ENCODE peak calls at places on chromosomes 4 and X, in four cellular contexts. T is mesenchymal stem cell, H is AG04450, A is midbrain. I is an unnamed sample.

GRCh38 chrX:70664726-70665125 is 220.1 kb downstream of the DLG3 start:
- DNase-seq in T (peak; percentile 33), A (peak; percentile 9), H (no peak), I (no peak)

GRCh38 chr4:121189811-121190210 is 25.7 kb upstream of the TNIP3 start:
- DNase-seq in T (no peak), A (no peak), H (no peak), I (no peak)

GRCh38 chr4:188934320-188934975 is 795.2 kb downstream of the TRIML1 start:
- DNase-seq in H (peak; percentile 51), A (no peak), T (peak; percentile 39), I (no peak)

GRCh38 chr4:75484195-75484594 is 30.0 kb downstream of the RCHY1 start:
- DNase-seq in A (peak; percentile 5), T (no peak), H (no peak), I (no peak)

GRCh38 chrX:110432831-110433230 is 74.2 kb downstream of the RTL9 start:
- DNase-seq in T (no peak), A (no peak), H (no peak), I (no peak)

GRCh38 chr4:92455329-92455839 is 151.6 kb downstream of the GRID2 start:
- DNase-seq in A (no peak), T (no peak), H (no peak), I (no peak)

GRCh38 chrX:38061335-38061734 is 55.0 kb downstream of the SYTL5 start:
- DNase-seq in H (no peak), T (peak; percentile 15), A (no peak), I (no peak)

GRCh38 chrX:134533952-134534351 is 74.0 kb downstream of the HPRT1 start:
- DNase-seq in H (no peak), T (no peak), A (no peak), I (no peak)

GRCh38 chr4:1754336-1754735 is 33.0 kb downstream of the TACC3 start:
- DNase-seq in T (no peak), H (no peak), A (no peak), I (no peak)

GRCh38 chr4:10093801-10094552 is 22.6 kb downstream of the WDR1 start:
- DNase-seq in T (peak; percentile 88), H (peak; percentile 55), A (no peak), I (no peak)

GRCh38 chr4:81651500-81651899 is 179.8 kb upstream of the RASGEF1B start:
- DNase-seq in A (no peak), T (no peak), H (no peak), I (no peak)

GRCh38 chr4:152342293-152342692 is 193.6 kb downstream of the FBXW7 start:
- DNase-seq in T (peak; percentile 44), H (no peak), A (no peak), I (no peak)

GRCh38 chrX:153921070-153921469 is 5.0 kb downstream of the ARHGAP4 start:
- DNase-seq in T (no peak), H (no peak), A (no peak), I (no peak)

GRCh38 chr4:82124365-82124764 is 249.4 kb downstream of the HNRNPD start:
- DNase-seq in H (no peak), T (no peak), A (no peak), I (no peak)

GRCh38 chr4:129014566-129015509 is 78.5 kb downstream of the SCLT1 start:
- DNase-seq in H (no peak), A (no peak), T (no peak), I (no peak)

GRCh38 chrX:16429391-16429790 is 220.6 kb upstream of the S100G start:
- DNase-seq in T (no peak), H (no peak), A (no peak), I (no peak)

GRCh38 chr4:81802308-81802846 is 330.7 kb upstream of the RASGEF1B start:
- DNase-seq in A (no peak), T (no peak), H (no peak), I (no peak)

GRCh38 chr4:72119946-72120345 is 88.1 kb downstream of the NPFFR2 start:
- DNase-seq in H (no peak), A (no peak), T (peak; percentile 46), I (no peak)

GRCh38 chrX:120213438-120214265 is 37.0 kb upstream of the ZBTB33 start:
- DNase-seq in H (peak; percentile 2), A (peak; percentile 57), T (peak; percentile 58), I (peak; percentile 19)

GRCh38 chr4:151215295-151215694 is 61.7 kb upstream of the PRSS48 start:
- DNase-seq in H (no peak), A (no peak), T (no peak), I (no peak)

GRCh38 chrX:82092307-82092706 is 890.4 kb downstream of the SH3BGRL start:
- DNase-seq in A (no peak), T (no peak), H (no peak), I (no peak)

GRCh38 chr4:2732526-2732925 is 23.6 kb downstream of the TNIP2 start:
- DNase-seq in A (no peak), T (no peak), H (no peak), I (no peak)

GRCh38 chrX:10769696-10770619 is 149.6 kb upstream of the MID1 start:
- DNase-seq in A (no peak), T (peak; percentile 9), H (peak; percentile 4), I (no peak)

GRCh38 chrX:132022115-132022862 is 813 bp upstream of the STK26 start:
- DNase-seq in H (no peak), A (no peak), T (peak; percentile 34), I (no peak)

GRCh38 chrX:13281289-13281688 is 38.6 kb downstream of the ATXN3L start:
- DNase-seq in T (no peak), H (no peak), A (no peak), I (no peak)

GRCh38 chrX:10190367-10190766 is 33.6 kb downstream of the CLCN4 start:
- DNase-seq in A (peak; percentile 47), T (peak; percentile 64), H (peak; percentile 55), I (peak; percentile 35)

GRCh38 chr4:23163649-23164436 is 471.1 kb downstream of the GBA3 start:
- DNase-seq in A (no peak), T (peak; percentile 56), H (no peak), I (no peak)

GRCh38 chr4:155984398-155984797 is 30.7 kb upstream of the CTSO start:
- DNase-seq in H (no peak), A (no peak), T (no peak), I (no peak)

GRCh38 chrX:150035531-150035930 is 97.2 kb upstream of the EOLA2 start:
- DNase-seq in T (peak; percentile 38), H (no peak), A (no peak), I (no peak)

GRCh38 chr4:53119685-53120084 is 246.2 kb downstream of the SCFD2 start:
- DNase-seq in H (peak; percentile 36), A (no peak), T (peak; percentile 88), I (no peak)

GRCh38 chr4:154506253-154506652 is 14.7 kb upstream of the DCHS2 start:
- DNase-seq in A (peak; percentile 67), H (no peak), T (peak; percentile 43), I (no peak)

GRCh38 chrX:149541521-149542047 is 772 bp downstream of the EOLA1 start:
- DNase-seq in H (no peak), T (no peak), A (no peak), I (no peak)

GRCh38 chrX:258291-259040 is 22.7 kb upstream of the PLCXD1 start:
- DNase-seq in H (no peak), T (no peak), A (no peak), I (no peak)

GRCh38 chr4:3472411-3473141 is 9.5 kb downstream of the DOK7 start:
- DNase-seq in A (no peak), H (no peak), T (no peak), I (no peak)

GRCh38 chrX:71493111-71493613 is 39.7 kb upstream of the OGT start:
- DNase-seq in A (no peak), H (no peak), T (no peak), I (no peak)

GRCh38 chrX:111254896-111255693 is 15.2 kb downstream of the CAPN6 start:
- DNase-seq in H (no peak), T (no peak), A (no peak), I (no peak)

GRCh38 chr4:94877973-94878372 is 120.2 kb downstream of the BMPR1B start:
- DNase-seq in T (peak; percentile 43), A (no peak), H (no peak), I (no peak)

I was measured in HFF-Myc.